ENCODE peak calls at places on chromosomes 4 and X, in nine cellular contexts. F is astrocyte of the cerebellum; U is stimulated activated CD8-positive, alpha-beta memory T cell treated with anti-CD3 and anti-CD28 coated beads, Interleukin-15, amount 100 ng/mL, for 4 hours; H is stimulated activated naive CD8-positive, alpha-beta T cell treated with anti-CD3 and anti-CD28 coated beads, Interleukin-15, amount 100 ng/mL, for 72 hours; Z is stromal cell of bone marrow; V is GM03348; O is stimulated activated CD4-positive, alpha-beta T cell treated with anti-CD3 and anti-CD28 coated beads, Interleukin-15, amount 100 ng/mL, for 1 hour; E is hypothalamus; I is amniotic stem cell. W is an unnamed sample.

GRCh38 chr4:124997124-124997523 is 284.6 kb upstream of the ANKRD50 start:
- DNase-seq in F (no peak), U (no peak), H (no peak), Z (no peak), V (no peak), O (no peak), E (no peak), I (no peak), W (no peak)

GRCh38 chr4:1194028-1194900 is 21.9 kb upstream of the SPON2 start:
- DNase-seq in F (no peak), U (no peak), H (no peak), Z (no peak), V (peak), O (no peak), E (peak), I (no peak), W (no peak)

GRCh38 chrX:1006156-1006730 is 206.2 kb downstream of the CRLF2 start:
- DNase-seq in F (no peak), U (no peak), H (no peak), Z (no peak), V (no peak), O (no peak), E (no peak), I (no peak), W (no peak)

GRCh38 chr4:184843984-184844554 is 18.3 kb upstream of the ACSL1 start:
- DNase-seq in F (no peak), U (no peak), H (no peak), Z (no peak), V (no peak), O (no peak), E (no peak), I (no peak), W (no peak)

GRCh38 chr4:3074846-3075651 is 568 bp downstream of the HTT start:
- DNase-seq in F (peak), U (peak), H (peak), Z (peak), V (peak), O (no peak), E (no peak), I (peak), W (peak)

GRCh38 chr4:168524006-168524405 is 27.2 kb downstream of the PALLD start:
- DNase-seq in F (peak), U (no peak), H (no peak), Z (no peak), V (peak), O (no peak), E (no peak), I (no peak), W (peak)

GRCh38 chrX:137748827-137749226 is 182.9 kb downstream of the ZIC3 start:
- DNase-seq in F (no peak), U (no peak), H (no peak), Z (no peak), V (no peak), O (no peak), E (no peak), I (no peak), W (no peak)

GRCh38 chrX:69130448-69130847 is 34.8 kb downstream of the PJA1 start:
- DNase-seq in F (no peak), U (no peak), H (no peak), Z (no peak), V (no peak), O (no peak), E (no peak), I (no peak), W (no peak)

GRCh38 chr4:119518230-119518892 is 110.2 kb downstream of the PDE5A start:
- DNase-seq in F (no peak), U (no peak), H (no peak), Z (no peak), V (no peak), O (no peak), E (no peak), I (no peak), W (no peak)

GRCh38 chr4:107721436-107722090 is 1.5 kb upstream of the PAPSS1 start:
- DNase-seq in F (no peak), U (peak), H (peak), Z (no peak), V (no peak), O (no peak), E (no peak), I (no peak), W (no peak)

GRCh38 chrX:79140731-79141130 is 3.8 kb upstream of the GPR174 start:
- DNase-seq in F (no peak), U (no peak), H (no peak), Z (no peak), V (no peak), O (no peak), E (no peak), I (no peak), W (no peak)

GRCh38 chr4:11548529-11549176 is 120.0 kb upstream of the HS3ST1 start:
- DNase-seq in F (no peak), U (no peak), H (no peak), Z (no peak), V (no peak), O (no peak), E (no peak), I (no peak), W (no peak)

GRCh38 chr4:77797239-77797638 is 21.9 kb downstream of the CNOT6L start:
- DNase-seq in F (no peak), U (no peak), H (no peak), Z (no peak), V (no peak), O (no peak), E (no peak), I (no peak), W (peak)

GRCh38 chr4:143700060-143700419 is 435 bp downstream of the FREM3 start:
- DNase-seq in F (peak), U (no peak), H (no peak), Z (peak), V (peak), O (no peak), E (no peak), I (no peak), W (no peak)

GRCh38 chrX:53445977-53446376 is 11.8 kb upstream of the HSD17B10 start:
- DNase-seq in F (no peak), U (no peak), H (peak), Z (no peak), V (peak), O (no peak), E (no peak), I (peak), W (no peak)

GRCh38 chr4:36208884-36209473 is 35.3 kb downstream of the ARAP2 start:
- DNase-seq in F (no peak), U (peak), H (no peak), Z (no peak), V (no peak), O (no peak), E (no peak), I (no peak), W (no peak)

GRCh38 chr4:182213024-182213423 is 30.2 kb upstream of the TENM3 start:
- DNase-seq in F (no peak), U (no peak), H (no peak), Z (no peak), V (peak), O (no peak), E (no peak), I (no peak), W (peak)

W was measured in skeletal muscle cell.